ENCODE peak calls at places on chromosomes 2 and 18, in four cellular contexts. B, T, M and H are unnamed samples.
A peak's percentile ranks its signal among the peaks of the same experiment; 100 is the strongest.

GRCh38 chr2:85438291-85439110 is 20.0 kb downstream of the SH2D6 start:
- DNase-seq in M (no peak), T (no peak), B (no peak), H (no peak)

GRCh38 chr18:74251297-74252031 is 40.3 kb downstream of the CYB5A start:
- DNase-seq in M (peak; percentile 17), T (peak; percentile 87), B (no peak), H (no peak)

GRCh38 chr18:23968638-23969037 is 45.9 kb upstream of the TTC39C start:
- DNase-seq in M (no peak), T (no peak), B (no peak), H (no peak)

GRCh38 chr2:105391058-105391627 is 7.7 kb downstream of the FHL2 start:
- DNase-seq in M (no peak), T (no peak), B (peak; percentile 74), H (no peak)

GRCh38 chr2:117523267-117523666 is 291.2 kb upstream of the DDX18 start:
- DNase-seq in M (no peak), B (no peak), T (no peak), H (peak; percentile 86)

GRCh38 chr2:9234680-9235387 is 28.2 kb downstream of the ASAP2 start:
- DNase-seq in T (peak; percentile 71), B (no peak), M (no peak), H (no peak)

GRCh38 chr2:201852462-201852861 is 46.1 kb downstream of the CDK15 start:
- DNase-seq in T (no peak), B (no peak), M (no peak), H (no peak)

GRCh38 chr18:63508634-63509033 is 31.9 kb downstream of the SERPINB5 start:
- DNase-seq in B (no peak), M (no peak), T (no peak), H (no peak)

GRCh38 chr2:238169708-238170251 is 11.0 kb downstream of the ERFE start:
- DNase-seq in M (no peak), T (peak; percentile 98), B (peak; percentile 66), H (no peak)

GRCh38 chr18:63131106-63131943 is 188.2 kb downstream of the BCL2 start:
- DNase-seq in T (peak; percentile 80), M (peak; percentile 64), B (no peak), H (no peak)

GRCh38 chr2:45180033-45180746 is 170.9 kb upstream of the SIX2 start:
- DNase-seq in B (no peak), T (peak; percentile 88), M (no peak), H (no peak)

GRCh38 chr2:219633276-219634065 is 6.0 kb downstream of the SLC4A3 start:
- DNase-seq in T (no peak), B (no peak), M (no peak), H (no peak)

GRCh38 chr18:23547806-23548205 is 38.5 kb downstream of the NPC1 start:
- DNase-seq in T (no peak), B (no peak), M (no peak), H (no peak)

GRCh38 chr18:73653836-73654235 is 493.8 kb downstream of the FBXO15 start:
- DNase-seq in T (no peak), B (no peak), M (no peak), H (no peak)

GRCh38 chr2:8597094-8597493 is 84.8 kb upstream of the ID2 start:
- DNase-seq in B (no peak), M (no peak), T (no peak), H (no peak)

GRCh38 chr18:34501553-34501952 is 208.5 kb upstream of the DTNA start:
- DNase-seq in M (no peak), B (no peak), T (no peak), H (no peak)

GRCh38 chr18:48203961-48204666 is 205.1 kb downstream of the ZBTB7C start:
- DNase-seq in M (no peak), T (no peak), B (no peak), H (no peak)

GRCh38 chr2:145569108-145569507 is 1049.2 kb upstream of the ZEB2 start:
- DNase-seq in T (no peak), M (no peak), B (no peak), H (no peak)

GRCh38 chr2:171505374-171505773 is 16.9 kb upstream of the CYBRD1 start:
- DNase-seq in T (no peak), M (no peak), B (no peak), H (no peak)

GRCh38 chr2:168643979-168644378 is 158.5 kb upstream of the NOSTRIN start:
- DNase-seq in M (no peak), T (peak; percentile 65), B (no peak), H (no peak)

GRCh38 chr18:36688020-36688965 is 140.5 kb downstream of the TPGS2 start:
- DNase-seq in T (peak; percentile 71), M (peak; percentile 68), B (peak; percentile 50), H (peak; percentile 82)

GRCh38 chr2:234251326-234252271 is 201.1 kb downstream of the SPP2 start:
- DNase-seq in T (peak; percentile 95), B (no peak), M (no peak), H (peak; percentile 51)

GRCh38 chr2:75199428-75200011 is at the start of gene TACR1:
- DNase-seq in T (peak; percentile 76), B (no peak), M (peak; percentile 83), H (peak; percentile 15)

GRCh38 chr18:38301621-38302020 is 736.0 kb upstream of the CELF4 start:
- DNase-seq in B (no peak), T (no peak), M (no peak), H (no peak)

GRCh38 chr2:86079981-86080911 is 25.4 kb downstream of the POLR1A start:
- DNase-seq in B (peak; percentile 25), T (peak; percentile 69), M (peak; percentile 81), H (no peak)

DNA sequence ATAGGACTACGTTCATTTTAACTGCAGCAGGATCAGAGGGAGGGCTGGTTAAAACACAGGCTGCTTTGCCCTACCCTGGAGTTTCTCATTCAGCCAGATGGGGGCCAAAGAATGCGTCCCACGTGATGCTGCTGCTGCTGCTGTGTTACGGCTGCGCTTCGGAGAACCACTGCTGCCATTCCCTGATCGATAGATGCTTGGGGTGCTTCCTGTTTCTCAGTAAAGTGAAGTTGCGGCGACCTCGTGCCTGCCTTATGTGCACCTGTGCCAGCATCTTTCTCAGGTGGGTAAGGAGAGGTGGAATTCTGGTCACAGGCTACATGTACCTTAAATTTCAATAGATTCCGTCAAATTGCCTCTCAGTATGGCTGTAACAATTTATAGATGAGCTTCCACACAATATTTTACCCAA is 24.7 kb upstream of the TOGARAM2 start:
- DNase-seq in T (peak; percentile 36), M (peak; percentile 76), B (no peak), H (no peak)
- TF ChIP-seq CTCF in T (peak; percentile 48), M (peak; percentile 50), B (no peak), H (no peak)

GRCh38 chr2:213149332-213149875 is 2.0 kb downstream of the IKZF2 start:
- DNase-seq in T (peak; percentile 9), B (no peak), M (no peak), H (no peak)
- TF ChIP-seq CTCF in T (peak; percentile 4), B (no peak), M (no peak), H (no peak)

DNA sequence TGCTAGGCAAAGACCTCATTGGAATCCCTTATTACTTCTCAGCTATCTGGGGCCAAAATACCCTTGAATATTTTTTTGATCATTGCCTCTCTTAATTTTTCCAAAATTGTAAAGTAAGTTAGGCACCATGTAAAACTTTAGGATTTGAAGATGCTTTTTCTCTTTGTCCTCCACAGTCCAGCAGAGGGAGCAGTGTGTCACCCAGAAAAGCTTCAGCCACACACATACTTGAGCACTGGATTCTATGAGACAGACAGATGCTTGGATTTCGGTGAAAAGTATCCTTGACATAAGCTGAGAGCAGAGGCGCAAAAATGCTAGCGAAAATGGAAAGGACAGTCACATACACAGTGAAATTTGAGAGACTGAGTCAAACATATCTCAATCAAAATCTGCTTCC is 74.7 kb upstream of the KCNJ3 start:
- DNase-seq in T (peak; percentile 17), M (peak; percentile 65), B (peak; percentile 20), H (peak; percentile 23)
- TF ChIP-seq CTCF in T (peak; percentile 54), M (peak; percentile 89), B (peak; percentile 71), H (peak; percentile 78)

GRCh38 chr18:59328683-59329082 is 10.2 kb upstream of the CPLX4 start:
- DNase-seq in T (no peak), B (no peak), M (no peak), H (no peak)

GRCh38 chr18:59332986-59333385 is 14.5 kb upstream of the CPLX4 start:
- DNase-seq in B (no peak), T (no peak), M (no peak), H (no peak)
- TF ChIP-seq CTCF in B (no peak), T (no peak), M (no peak), H (no peak)

GRCh38 chr18:46071894-46072867 is at the start of gene PSTPIP2:
- DNase-seq in M (peak; percentile 72), T (peak; percentile 55), B (no peak), H (no peak)
- TF ChIP-seq CTCF in M (no peak), T (no peak), B (no peak), H (peak; percentile 2)

DNA sequence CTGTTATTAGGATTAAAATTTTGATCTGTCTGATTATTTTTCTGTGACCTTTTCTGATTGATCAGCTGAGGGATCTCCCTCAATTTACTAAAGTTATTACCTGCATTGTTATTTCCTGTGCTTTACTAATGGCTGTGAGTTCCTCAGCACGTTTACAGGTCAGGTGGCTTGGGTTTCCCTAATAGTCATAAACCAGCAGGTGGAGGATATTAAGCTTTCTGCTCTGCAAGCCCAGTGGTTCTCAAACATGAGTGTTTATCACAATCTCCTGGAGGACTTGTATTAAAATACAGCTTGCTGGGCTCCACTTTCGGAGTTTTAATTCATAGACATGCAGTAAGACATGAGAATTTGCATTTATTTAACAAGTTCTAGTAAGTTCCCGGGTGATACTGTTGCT is 22.4 kb upstream of the UGP2 start:
- DNase-seq in B (no peak), M (no peak), T (no peak), H (no peak)
- TF ChIP-seq CTCF in B (no peak), M (no peak), T (no peak), H (no peak)

DNA sequence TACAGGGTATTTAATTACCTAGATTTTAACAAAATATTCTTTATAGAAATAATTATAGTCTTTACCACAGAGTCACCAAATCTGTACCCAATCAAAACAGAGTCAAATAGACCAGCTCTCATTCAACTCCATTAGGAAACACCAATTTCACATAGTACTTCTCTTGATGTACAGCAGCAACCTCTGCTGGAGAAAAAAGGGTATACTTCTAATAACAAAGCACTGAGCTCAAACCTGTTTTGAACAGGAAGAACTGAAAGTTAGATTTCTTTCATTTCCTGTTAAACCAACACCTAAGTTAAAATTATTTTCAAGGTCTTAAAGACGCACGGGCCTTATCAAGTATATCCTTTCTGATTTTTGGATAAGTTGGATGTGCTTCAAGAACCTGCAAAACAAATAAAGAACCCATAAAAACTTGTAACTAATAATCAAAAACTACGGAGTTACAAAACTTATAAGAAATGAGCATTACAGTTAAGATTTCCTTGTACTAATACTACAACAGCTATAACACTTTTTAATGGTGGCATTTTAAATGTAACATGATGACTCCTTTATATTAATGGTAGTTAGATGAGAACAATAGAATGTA is 79.0 kb downstream of the TTC21B start:
- DNase-seq in T (peak; percentile 81), B (no peak), M (peak; percentile 72), H (peak; percentile 59)
- TF ChIP-seq CTCF in T (peak; percentile 67), B (peak; percentile 61), M (peak; percentile 85), H (peak; percentile 63)

DNA sequence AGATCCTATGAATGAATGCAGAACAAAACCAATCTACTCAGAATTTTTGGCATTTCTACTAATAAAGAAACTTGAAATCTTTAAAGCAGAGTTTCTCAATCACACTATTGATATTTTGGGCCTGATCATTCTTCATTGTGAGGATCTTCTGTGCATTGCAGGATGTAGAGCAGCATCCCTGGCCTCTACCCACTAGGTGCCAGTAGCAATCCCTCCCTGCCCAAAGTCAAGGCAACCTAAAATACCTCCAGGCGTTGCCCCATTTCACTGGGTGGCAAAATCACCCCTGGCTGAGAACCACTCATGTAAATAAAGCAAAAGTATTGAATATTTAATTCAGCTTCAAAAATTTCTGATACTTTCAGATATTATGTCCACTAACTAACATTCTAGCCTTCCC is 213.0 kb downstream of the SP3 start:
- DNase-seq in B (no peak), T (peak; percentile 39), M (no peak), H (no peak)
- TF ChIP-seq CTCF in B (peak; percentile 70), T (peak; percentile 59), M (peak; percentile 26), H (peak; percentile 66)

GRCh38 chr18:22363867-22364463 is 53.8 kb downstream of the CTAGE1 start:
- DNase-seq in B (no peak), M (no peak), T (peak; percentile 34), H (no peak)
- TF ChIP-seq CTCF in B (no peak), M (peak; percentile 16), T (peak; percentile 32), H (peak; percentile 19)